ENCODE peak calls at places on chromosomes 13 and 19, in ten cellular contexts. G, Q, M, B, L, V, I, J, T and Y are unnamed samples.

GRCh38 chr13:25733061-25733491 is 318.7 kb downstream of the SHISA2 start:
- DNase-seq in G (no peak), Q (no peak), M (no peak), B (no peak), L (peak), V (peak), I (no peak), J (no peak), T (no peak), Y (no peak)

GRCh38 chr19:38228491-38229439 is 4.7 kb upstream of the DPF1 start:
- DNase-seq in G (no peak), Q (no peak), M (no peak), B (peak), L (no peak), V (no peak), I (peak), J (no peak), T (no peak), Y (no peak)

GRCh38 chr13:50419896-50420295 is 404.7 kb downstream of the KCNRG start:
- DNase-seq in G (no peak), Q (no peak), M (no peak), B (no peak), L (no peak), V (no peak), I (no peak), J (no peak), T (no peak), Y (no peak)

GRCh38 chr19:15769586-15769985 is 17.9 kb upstream of the OR10H5 start:
- DNase-seq in G (no peak), Q (no peak), M (no peak), B (peak), L (no peak), V (no peak), I (no peak), J (no peak), T (no peak), Y (no peak)

GRCh38 chr19:45163751-45164150 is 3.0 kb upstream of the NKPD1 start:
- DNase-seq in G (no peak), Q (no peak), M (no peak), B (no peak), L (no peak), V (no peak), I (no peak), J (no peak), T (no peak), Y (no peak)

GRCh38 chr19:39282021-39282420 is 13.8 kb downstream of the IFNL2 start:
- DNase-seq in G (no peak), Q (no peak), M (no peak), B (no peak), L (no peak), V (no peak), I (no peak), J (no peak), T (no peak), Y (no peak)

GRCh38 chr19:50039968-50040367 is 14.2 kb downstream of the ZNF473 start:
- DNase-seq in G (no peak), Q (no peak), M (no peak), B (no peak), L (no peak), V (no peak), I (no peak), J (no peak), T (no peak), Y (no peak)

GRCh38 chr13:87821512-87821911 is 150.3 kb downstream of the SLITRK5 start:
- DNase-seq in G (no peak), Q (no peak), M (no peak), B (no peak), L (peak), V (no peak), I (no peak), J (no peak), T (no peak), Y (no peak)

GRCh38 chr13:96963786-96964475 is 30.3 kb downstream of the OXGR1 start:
- DNase-seq in G (no peak), Q (no peak), M (no peak), B (no peak), L (no peak), V (no peak), I (no peak), J (no peak), T (no peak), Y (no peak)

GRCh38 chr19:42275103-42275502 is 6.1 kb downstream of the CIC start:
- DNase-seq in G (no peak), Q (no peak), M (no peak), B (no peak), L (no peak), V (no peak), I (no peak), J (no peak), T (no peak), Y (no peak)

GRCh38 chr19:39264306-39265290 is 3.6 kb upstream of the IFNL2 start:
- DNase-seq in G (no peak), Q (no peak), M (no peak), B (peak), L (no peak), V (no peak), I (no peak), J (no peak), T (no peak), Y (no peak)

GRCh38 chr19:377801-378581 is 31.0 kb downstream of the C2CD4C start:
- DNase-seq in G (no peak), Q (no peak), M (no peak), B (no peak), L (no peak), V (no peak), I (no peak), J (peak), T (no peak), Y (no peak)

GRCh38 chr13:48221301-48222190 is 11.5 kb upstream of the ITM2B start:
- DNase-seq in G (no peak), Q (no peak), M (no peak), B (no peak), L (no peak), V (no peak), I (no peak), J (no peak), T (no peak), Y (no peak)

GRCh38 chr13:60629158-60629557 is 232.1 kb downstream of the TDRD3 start:
- DNase-seq in G (no peak), Q (no peak), M (no peak), B (peak), L (no peak), V (no peak), I (no peak), J (no peak), T (no peak), Y (no peak)

GRCh38 chr13:80742027-80742426 is 401.1 kb upstream of the SPRY2 start:
- DNase-seq in G (no peak), Q (no peak), M (no peak), B (no peak), L (no peak), V (no peak), I (no peak), J (no peak), T (peak), Y (no peak)

GRCh38 chr13:100519626-100520025 is 69.0 kb downstream of the GGACT start:
- DNase-seq in G (no peak), Q (no peak), M (no peak), B (no peak), L (no peak), V (no peak), I (no peak), J (no peak), T (no peak), Y (no peak)

GRCh38 chr13:23443878-23444277 is 10.4 kb upstream of the SACS start:
- DNase-seq in G (peak), Q (no peak), M (no peak), B (no peak), L (no peak), V (no peak), I (no peak), J (no peak), T (no peak), Y (no peak)

GRCh38 chr19:48290341-48290922 is 20.6 kb downstream of the ZNF114 start:
- DNase-seq in G (no peak), Q (no peak), M (no peak), B (peak), L (no peak), V (peak), I (no peak), J (peak), T (no peak), Y (no peak)

GRCh38 chr13:88339271-88339741 is 668.1 kb downstream of the SLITRK5 start:
- DNase-seq in G (no peak), Q (no peak), M (no peak), B (no peak), L (no peak), V (no peak), I (no peak), J (no peak), T (no peak), Y (no peak)

GRCh38 chr19:54959840-54960239 is 6.3 kb upstream of the NLRP2 start:
- DNase-seq in G (no peak), Q (no peak), M (no peak), B (no peak), L (no peak), V (no peak), I (no peak), J (no peak), T (no peak), Y (no peak)

GRCh38 chr19:34259367-34259865 is 5.1 kb downstream of the GARRE1 start:
- DNase-seq in G (no peak), Q (no peak), M (no peak), B (no peak), L (no peak), V (no peak), I (no peak), J (no peak), T (no peak), Y (no peak)

GRCh38 chr19:40365010-40365409 is 16.5 kb downstream of the PLD3 start:
- DNase-seq in G (no peak), Q (no peak), M (no peak), B (no peak), L (no peak), V (no peak), I (no peak), J (no peak), T (no peak), Y (no peak)

GRCh38 chr19:51327066-51327985 is 14.6 kb downstream of the VSIG10L start:
- DNase-seq in G (no peak), Q (no peak), M (no peak), B (peak), L (no peak), V (no peak), I (no peak), J (peak), T (no peak), Y (peak)

GRCh38 chr13:40472427-40473220 is 193.8 kb downstream of the FOXO1 start:
- DNase-seq in G (no peak), Q (no peak), M (no peak), B (no peak), L (no peak), V (no peak), I (no peak), J (no peak), T (no peak), Y (no peak)

GRCh38 chr19:10086904-10087256 is 763 bp downstream of the SHFL start:
- DNase-seq in G (no peak), Q (no peak), M (no peak), B (no peak), L (no peak), V (no peak), I (no peak), J (no peak), T (no peak), Y (no peak)

GRCh38 chr13:50071399-50071798 is 56.2 kb downstream of the KCNRG start:
- DNase-seq in G (no peak), Q (no peak), M (no peak), B (no peak), L (no peak), V (no peak), I (no peak), J (no peak), T (no peak), Y (no peak)

GRCh38 chr13:60584976-60585375 is 188.0 kb downstream of the TDRD3 start:
- DNase-seq in G (no peak), Q (peak), M (no peak), B (peak), L (no peak), V (no peak), I (peak), J (no peak), T (no peak), Y (no peak)